ENCODE peak calls at places on chromosome 9, in six cellular contexts. O is AG10803; R is D341Med; I is stimulated activated CD4-positive, alpha-beta T cell treated with anti-CD3 and anti-CD28 coated beads, TNF-alpha, amount 100 ng/mL, for 1 hour; T is T-helper 9 cell; H is tibial artery. S is an unnamed sample.

GRCh38 chr9:112310826-112311225 is 22.6 kb downstream of the PTBP3 start:
- DNase-seq in O (no peak), R (peak; percentile 45), I (no peak), T (no peak), H (no peak), S (no peak)

GRCh38 chr9:137982132-137982666 is 104.6 kb downstream of the CACNA1B start:
- DNase-seq in O (no peak), R (no peak), I (no peak), T (no peak), H (no peak), S (no peak)

GRCh38 chr9:137267933-137268355 is 9.6 kb upstream of the TOR4A start:
- DNase-seq in O (no peak), R (no peak), I (no peak), T (no peak), H (no peak), S (no peak)

GRCh38 chr9:120358877-120359276 is 221.1 kb downstream of the CDK5RAP2 start:
- DNase-seq in O (no peak), R (no peak), I (no peak), T (no peak), H (no peak), S (no peak)

GRCh38 chr9:86389648-86390047 is 35.4 kb upstream of the TUT7 start:
- DNase-seq in O (no peak), R (no peak), I (no peak), T (no peak), H (no peak), S (no peak)

GRCh38 chr9:122226142-122226757 is 2.5 kb downstream of the LHX6 start:
- DNase-seq in O (no peak), R (peak; percentile 42), I (no peak), T (no peak), H (no peak), S (peak; percentile 52)

GRCh38 chr9:136024696-136025316 is 63.6 kb upstream of the UBAC1 start:
- DNase-seq in O (no peak), R (no peak), I (no peak), T (no peak), H (no peak), S (peak; percentile 58)

GRCh38 chr9:9214052-9214451 is 1398.8 kb downstream of the PTPRD start:
- DNase-seq in O (no peak), R (no peak), I (no peak), T (no peak), H (no peak), S (peak; percentile 49)

GRCh38 chr9:95506692-95507455 is 9.9 kb downstream of the PTCH1 start:
- DNase-seq in O (peak; percentile 68), R (peak; percentile 55), I (no peak), T (peak; percentile 23), H (peak; percentile 79), S (peak; percentile 64)

GRCh38 chr9:92715488-92716231 is 45.7 kb upstream of the IPPK start:
- DNase-seq in O (peak; percentile 47), R (peak; percentile 17), I (no peak), T (no peak), H (no peak), S (no peak)

GRCh38 chr9:114339130-114339908 is 9.7 kb downstream of the ORM2 start:
- DNase-seq in O (peak; percentile 44), R (peak; percentile 87), I (no peak), T (peak; percentile 47), H (no peak), S (peak; percentile 86)

GRCh38 chr9:126721531-126722098 is 83.2 kb upstream of the ZBTB43 start:
- DNase-seq in O (no peak), R (no peak), I (no peak), T (no peak), H (no peak), S (no peak)

S was measured in SK-N-SH.